ENCODE peak calls at places on chromosomes 11 and 22, in eight cellular contexts. X is WTC11; K is activated CD8-positive, alpha-beta memory T cell treated with anti-CD3 and anti-CD28 coated beads, Interleukin-2, amount 50 U/mL, for 4 hours; M is activated CD4-positive, alpha-beta T cell treated with anti-CD3 and anti-CD28 coated beads for 36 hours; Z is neural crest cell; P is fibroblast of mammary gland; C is stimulated activated CD8-positive, alpha-beta memory T cell treated with anti-CD3 and anti-CD28 coated beads, Interleukin-7, amount 100 ng/mL, for 1 hour; H is activated T-cell treated with anti-CD3 and anti-CD28 coated beads, Interleukin-2, amount 50 U/mL, for 1 hour. N is an unnamed sample.
A peak's percentile ranks its signal among the peaks of the same experiment; 100 is the strongest.

GRCh38 chr11:43269229-43269928 is 42.4 kb upstream of the API5 start:
- DNase-seq in X (peak; percentile 30), K (no peak), M (no peak), Z (no peak), P (no peak), C (no peak), H (no peak), N (peak; percentile 67)

GRCh38 chr22:37910863-37911262 is 4.8 kb downstream of the MICALL1 start:
- DNase-seq in X (peak; percentile 31), K (no peak), M (no peak), Z (no peak), P (no peak), C (no peak), H (no peak), N (no peak)

GRCh38 chr22:17578129-17578754 is 14.9 kb downstream of the SLC25A18 start:
- DNase-seq in X (no peak), K (no peak), M (no peak), Z (no peak), P (peak; percentile 34), C (no peak), H (no peak), N (no peak)

GRCh38 chr11:58204042-58204441 is at the start of gene OR1S2:
- DNase-seq in X (no peak), K (no peak), M (no peak), Z (no peak), P (no peak), C (no peak), H (no peak), N (no peak)

GRCh38 chr11:71446942-71447688 is 1.1 kb downstream of the DHCR7 start:
- DNase-seq in X (no peak), K (no peak), M (peak; percentile 23), Z (no peak), P (peak; percentile 88), C (no peak), H (no peak), N (no peak)

GRCh38 chr11:3920148-3920852 is 64.8 kb downstream of the STIM1 start:
- DNase-seq in X (no peak), K (peak; percentile 78), M (peak; percentile 88), Z (no peak), P (peak; percentile 87), C (peak; percentile 48), H (peak; percentile 63), N (no peak)

GRCh38 chr11:96328395-96329010 is 14.5 kb downstream of the MAML2 start:
- DNase-seq in X (no peak), K (no peak), M (no peak), Z (no peak), P (no peak), C (no peak), H (no peak), N (no peak)

GRCh38 chr22:19721486-19722172 is 1.7 kb upstream of the GP1BB start:
- DNase-seq in X (no peak), K (no peak), M (peak; percentile 3), Z (no peak), P (no peak), C (no peak), H (no peak), N (no peak)

GRCh38 chr22:50016988-50017700 is 4.6 kb upstream of the IL17REL start:
- DNase-seq in X (no peak), K (peak; percentile 77), M (peak; percentile 93), Z (no peak), P (no peak), C (no peak), H (peak; percentile 58), N (peak; percentile 11)

GRCh38 chr11:1747753-1748466 is 2.5 kb downstream of the IFITM10 start:
- DNase-seq in X (no peak), K (no peak), M (peak; percentile 3), Z (no peak), P (no peak), C (no peak), H (no peak), N (peak; percentile 74)

GRCh38 chr22:19117111-19117512 is 5.1 kb downstream of the DGCR2 start:
- DNase-seq in X (no peak), K (no peak), M (no peak), Z (no peak), P (no peak), C (no peak), H (no peak), N (no peak)

GRCh38 chr11:4539603-4540219 is 5.3 kb upstream of the OR52M1 start:
- DNase-seq in X (peak; percentile 66), K (peak; percentile 55), M (peak; percentile 71), Z (peak; percentile 58), P (peak; percentile 29), C (no peak), H (peak; percentile 50), N (peak; percentile 67)

GRCh38 chr11:59510917-59511589 is at the start of gene OR4D9:
- DNase-seq in X (no peak), K (no peak), M (peak; percentile 15), Z (no peak), P (no peak), C (no peak), H (no peak), N (no peak)

GRCh38 chr22:23115369-23115768 is 26.4 kb downstream of the RSPH14 start:
- DNase-seq in X (no peak), K (no peak), M (no peak), Z (no peak), P (no peak), C (no peak), H (no peak), N (no peak)

GRCh38 chr11:8757533-8757932 is 74.9 kb downstream of the RPL27A start:
- DNase-seq in X (no peak), K (no peak), M (no peak), Z (no peak), P (no peak), C (no peak), H (no peak), N (no peak)

GRCh38 chr22:20230777-20231420 is 37.2 kb downstream of the RTN4R start:
- DNase-seq in X (no peak), K (no peak), M (no peak), Z (no peak), P (no peak), C (no peak), H (no peak), N (no peak)

GRCh38 chr11:44928807-44929206 is 21.9 kb downstream of the TP53I11 start:
- DNase-seq in X (peak; percentile 46), K (no peak), M (no peak), Z (no peak), P (no peak), C (no peak), H (no peak), N (peak; percentile 63)

GRCh38 chr11:64268687-64269379 is 15.6 kb downstream of the BAD start:
- DNase-seq in X (peak; percentile 49), K (no peak), M (peak; percentile 71), Z (peak; percentile 14), P (peak; percentile 47), C (no peak), H (no peak), N (no peak)

GRCh38 chr22:26658671-26659478 is 1.5 kb downstream of the MIAT start:
- DNase-seq in X (peak; percentile 86), K (peak; percentile 86), M (peak; percentile 92), Z (peak; percentile 25), P (peak; percentile 96), C (peak; percentile 52), H (peak; percentile 73), N (peak; percentile 80)

GRCh38 chr11:34250732-34251639 is 106.8 kb downstream of the ABTB2 start:
- DNase-seq in X (peak; percentile 28), K (peak; percentile 82), M (peak; percentile 86), Z (peak; percentile 23), P (peak; percentile 36), C (peak; percentile 51), H (peak; percentile 71), N (peak; percentile 66)

GRCh38 chr22:46377566-46378498 is 42.3 kb downstream of the TRMU start:
- DNase-seq in X (peak; percentile 56), K (no peak), M (no peak), Z (peak; percentile 22), P (no peak), C (no peak), H (no peak), N (peak; percentile 84)

GRCh38 chr11:64568041-64568571 is 22.9 kb upstream of the SLC22A12 start:
- DNase-seq in X (no peak), K (no peak), M (no peak), Z (no peak), P (no peak), C (no peak), H (no peak), N (no peak)

GRCh38 chr22:20758688-20759087 is 15.2 kb upstream of the SERPIND1 start:
- DNase-seq in X (peak; percentile 30), K (no peak), M (no peak), Z (no peak), P (no peak), C (no peak), H (no peak), N (peak; percentile 54)

GRCh38 chr11:104731890-104732289 is 166.4 kb downstream of the CASP12 start:
- DNase-seq in X (no peak), K (no peak), M (peak; percentile 7), Z (no peak), P (no peak), C (no peak), H (no peak), N (no peak)

N was measured in iPS-NIHi11.